ENCODE peak calls at places on chromosome 4, in four cellular contexts. U is HepG2, V is K562, Y is HCT116. N is an unnamed sample.

GRCh38 chr4:116361782-116362181 is 723.6 kb downstream of the TRAM1L1 start:
- DNase-seq in U (peak), V (no peak), Y (no peak), N (no peak)

GRCh38 chr4:153788419-153789276 is at the start of gene SFRP2:
- DNase-seq in V (no peak), U (no peak), Y (no peak), N (peak)

GRCh38 chr4:123284166-123284565 is 112.4 kb upstream of the SPRY1 start:
- DNase-seq in V (no peak), U (no peak), Y (no peak), N (peak)

GRCh38 chr4:140038031-140038533 is 115.9 kb downstream of the MAML3 start:
- DNase-seq in V (no peak), U (peak), Y (no peak), N (no peak)

GRCh38 chr4:172245493-172245892 is 432.3 kb downstream of the GALNTL6 start:
- DNase-seq in V (no peak), U (no peak), Y (no peak), N (no peak)

GRCh38 chr4:73740353-73740778 is at the start of gene CXCL8:
- DNase-seq in Y (peak), U (peak), V (peak), N (no peak)

GRCh38 chr4:48578132-48578964 is 88.3 kb downstream of the ZAR1 start:
- DNase-seq in V (peak), Y (peak), U (peak), N (peak)

GRCh38 chr4:178958725-178959440 is 1516.6 kb upstream of the AGA start:
- DNase-seq in V (no peak), U (no peak), Y (no peak), N (no peak)

GRCh38 chr4:27088491-27088890 is 227.8 kb downstream of the STIM2 start:
- DNase-seq in Y (no peak), U (no peak), V (no peak), N (no peak)

GRCh38 chr4:55635760-55636621 is at the start of gene NMU:
- DNase-seq in V (peak), Y (peak), U (peak), N (peak)

GRCh38 chr4:53273726-53274125 is 92.1 kb downstream of the SCFD2 start:
- DNase-seq in U (no peak), V (no peak), Y (no peak), N (no peak)

GRCh38 chr4:26135331-26135730 is 185.5 kb upstream of the RBPJ start:
- DNase-seq in V (no peak), U (no peak), Y (no peak), N (no peak)

GRCh38 chr4:121182296-121182695 is 18.2 kb upstream of the TNIP3 start:
- DNase-seq in U (no peak), Y (no peak), V (no peak), N (no peak)

GRCh38 chr4:56296449-56296990 is 90.8 kb downstream of the AASDH start:
- DNase-seq in U (no peak), Y (no peak), V (no peak), N (no peak)

GRCh38 chr4:67460574-67460973 is 84.7 kb downstream of the CENPC start:
- DNase-seq in U (no peak), Y (no peak), V (no peak), N (no peak)

GRCh38 chr4:154014401-154015105 is 225.7 kb upstream of the SFRP2 start:
- DNase-seq in Y (no peak), V (no peak), U (no peak), N (no peak)

GRCh38 chr4:31236635-31237173 is 516.5 kb downstream of the PCDH7 start:
- DNase-seq in U (no peak), V (no peak), Y (peak), N (no peak)

GRCh38 chr4:140740906-140741670 is 15.1 kb downstream of the TBC1D9 start:
- DNase-seq in U (no peak), Y (no peak), V (no peak), N (no peak)

GRCh38 chr4:135927651-135928050 is 1604.6 kb downstream of the PCDH18 start:
- DNase-seq in U (peak), V (no peak), Y (no peak), N (no peak)

GRCh38 chr4:143185253-143186107 is 763 bp downstream of the USP38 start:
- DNase-seq in V (peak), U (peak), Y (no peak), N (peak)

GRCh38 chr4:46937493-46937892 is 28.4 kb upstream of the COX7B2 start:
- DNase-seq in Y (no peak), V (no peak), U (no peak), N (no peak)
- TF ChIP-seq ELF1 in Y (no peak), V (no peak), U (no peak), N (no peak)

DNA sequence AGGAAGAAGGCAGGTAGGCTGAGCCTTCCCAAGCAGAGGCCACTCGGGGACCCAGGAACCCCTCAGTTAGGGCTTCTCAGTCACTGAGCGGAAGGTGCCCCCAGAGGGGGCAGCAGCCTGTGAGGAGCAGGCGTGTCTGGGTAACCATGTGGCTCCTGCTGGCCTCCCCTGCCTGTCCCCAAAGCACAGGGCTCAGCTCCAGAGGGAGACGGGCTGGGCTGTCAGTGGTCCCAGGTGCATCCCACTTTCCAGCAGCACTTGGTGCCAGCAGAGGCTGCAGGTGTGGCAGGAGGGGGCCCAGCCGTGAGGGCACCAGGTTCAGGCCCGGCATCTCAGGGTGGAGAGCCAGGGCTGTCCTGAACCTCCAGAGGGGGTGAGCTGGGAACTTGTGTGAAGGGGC is 22.7 kb downstream of the TACC3 start:
- DNase-seq in V (no peak), Y (no peak), U (no peak), N (no peak)
- H3K9ac ChIP-seq in V (no peak), Y (no peak), U (no peak), N (no peak)

DNA sequence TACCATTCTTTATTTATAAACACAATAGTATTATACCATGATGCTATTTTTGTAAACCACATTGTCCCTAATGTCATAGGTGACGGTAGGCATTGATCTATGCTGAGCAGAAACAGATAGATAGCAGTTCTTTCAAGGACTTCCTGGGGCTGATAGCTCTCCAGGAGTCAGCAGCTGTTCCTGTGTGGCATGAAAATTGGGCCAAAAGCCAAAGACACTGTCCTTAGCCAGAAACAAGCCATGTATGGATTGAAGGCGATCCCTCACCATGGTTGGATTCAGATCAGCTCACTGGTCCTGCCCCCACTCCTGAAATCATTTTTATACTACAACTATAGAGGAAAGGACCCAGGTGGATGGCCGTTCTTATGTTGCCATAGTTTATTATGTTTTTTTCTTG is 53.6 kb downstream of the DDX60 start:
- DNase-seq in V (no peak), U (no peak), Y (no peak), N (no peak)
- TF ChIP-seq ELF1 in V (no peak), U (no peak), Y (no peak), N (no peak)

DNA sequence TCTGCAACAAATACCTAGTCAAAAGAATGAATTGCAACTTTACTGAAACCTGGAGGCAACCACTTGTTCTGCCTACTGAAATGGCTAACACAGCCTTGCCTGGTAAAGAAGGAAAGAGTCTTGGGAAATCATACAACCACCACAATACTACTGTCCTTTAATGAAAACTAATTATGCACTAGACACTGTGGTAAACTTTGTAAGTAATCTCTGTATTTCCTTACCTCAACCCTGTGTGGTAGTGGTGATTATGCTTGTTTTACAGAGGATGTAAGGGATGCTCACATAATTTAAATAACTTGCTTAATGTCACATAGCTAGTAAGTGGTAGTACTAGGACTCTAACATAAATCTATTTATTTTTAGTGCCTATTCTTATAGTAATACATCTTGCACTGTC is 44.7 kb downstream of the TMEM156 start:
- DNase-seq in V (no peak), U (no peak), Y (no peak), N (no peak)
- H3K9ac ChIP-seq in V (no peak), U (no peak), Y (no peak), N (no peak)

DNA sequence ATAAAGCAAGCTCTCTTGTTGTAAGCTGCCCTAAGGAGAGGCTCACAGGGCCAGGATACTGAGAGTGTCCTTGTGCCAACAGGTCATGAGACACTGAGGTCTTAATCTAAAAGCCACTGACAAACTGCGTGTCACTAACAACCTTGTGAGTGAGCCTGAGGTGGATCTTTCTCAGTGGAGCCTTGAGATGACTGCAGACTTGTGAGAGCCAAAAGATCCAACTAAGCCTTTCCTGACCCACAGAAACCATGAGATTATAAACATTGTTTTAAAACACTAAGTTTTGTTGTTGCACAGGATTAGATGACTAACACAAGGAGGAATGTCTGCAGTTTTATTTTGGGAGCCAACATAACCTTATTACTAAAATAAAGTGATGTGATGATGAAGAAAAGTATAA is 170.5 kb downstream of the SLC39A8 start:
- DNase-seq in U (no peak), V (no peak), Y (no peak), N (no peak)
- TF ChIP-seq ELF1 in U (no peak), V (no peak), Y (no peak), N (no peak)

DNA sequence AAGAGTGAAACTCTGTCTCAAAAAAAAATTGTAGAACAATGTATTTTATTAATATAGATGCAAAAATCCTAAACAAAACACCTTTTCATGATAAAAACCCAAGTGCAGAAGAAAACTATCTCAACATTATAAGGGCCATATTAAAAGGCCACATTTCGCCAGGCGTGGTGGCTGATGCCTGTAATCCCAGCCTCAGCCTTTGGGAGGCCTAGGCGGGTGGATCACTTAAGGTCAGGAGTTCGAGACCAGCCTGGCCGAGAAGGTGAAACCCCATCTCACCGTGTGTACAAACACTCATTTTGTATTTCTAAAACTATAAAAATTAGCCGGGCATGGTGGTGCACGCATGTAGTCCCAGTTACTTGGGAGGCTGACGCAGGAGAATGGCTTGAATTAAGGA is 9.9 kb upstream of the FAM193A start:
- DNase-seq in U (no peak), Y (no peak), V (no peak), N (no peak)
- H3K9ac ChIP-seq in U (no peak), Y (no peak), V (no peak), N (no peak)

GRCh38 chr4:102684605-102685052 is 76.1 kb downstream of the MANBA start:
- DNase-seq in Y (peak), V (peak), U (no peak), N (no peak)
- TF ChIP-seq ELF1 in Y (no peak), V (no peak), U (no peak), N (no peak)

DNA sequence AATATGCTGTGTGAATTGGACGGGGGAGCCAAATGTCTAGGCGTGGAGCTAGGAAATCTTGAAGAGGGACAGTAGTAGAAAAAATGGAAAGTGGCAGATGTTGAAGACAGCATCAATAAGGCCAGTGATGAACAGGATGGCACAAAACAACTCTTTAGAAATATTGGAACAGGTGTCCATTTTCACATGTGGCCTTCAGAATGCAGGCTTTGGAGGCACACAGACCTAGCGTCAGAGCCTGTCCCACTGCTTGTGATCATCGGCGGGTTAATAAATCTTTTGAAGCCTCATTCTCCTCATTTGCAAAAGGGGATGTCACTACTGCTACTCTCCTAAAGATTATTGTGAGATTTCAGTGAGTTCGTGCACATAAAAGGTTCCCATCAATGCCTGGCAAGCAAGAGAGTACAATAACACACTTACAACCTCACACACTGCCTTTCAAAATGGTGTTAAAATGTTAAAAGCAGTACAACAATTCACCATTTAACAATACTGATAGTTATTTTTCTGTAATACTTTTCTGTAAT is 2.4 kb downstream of the PDLIM3 start:
- DNase-seq in V (no peak), U (no peak), Y (no peak), N (no peak)
- H3K9ac ChIP-seq in V (no peak), U (no peak), Y (no peak), N (no peak)

DNA sequence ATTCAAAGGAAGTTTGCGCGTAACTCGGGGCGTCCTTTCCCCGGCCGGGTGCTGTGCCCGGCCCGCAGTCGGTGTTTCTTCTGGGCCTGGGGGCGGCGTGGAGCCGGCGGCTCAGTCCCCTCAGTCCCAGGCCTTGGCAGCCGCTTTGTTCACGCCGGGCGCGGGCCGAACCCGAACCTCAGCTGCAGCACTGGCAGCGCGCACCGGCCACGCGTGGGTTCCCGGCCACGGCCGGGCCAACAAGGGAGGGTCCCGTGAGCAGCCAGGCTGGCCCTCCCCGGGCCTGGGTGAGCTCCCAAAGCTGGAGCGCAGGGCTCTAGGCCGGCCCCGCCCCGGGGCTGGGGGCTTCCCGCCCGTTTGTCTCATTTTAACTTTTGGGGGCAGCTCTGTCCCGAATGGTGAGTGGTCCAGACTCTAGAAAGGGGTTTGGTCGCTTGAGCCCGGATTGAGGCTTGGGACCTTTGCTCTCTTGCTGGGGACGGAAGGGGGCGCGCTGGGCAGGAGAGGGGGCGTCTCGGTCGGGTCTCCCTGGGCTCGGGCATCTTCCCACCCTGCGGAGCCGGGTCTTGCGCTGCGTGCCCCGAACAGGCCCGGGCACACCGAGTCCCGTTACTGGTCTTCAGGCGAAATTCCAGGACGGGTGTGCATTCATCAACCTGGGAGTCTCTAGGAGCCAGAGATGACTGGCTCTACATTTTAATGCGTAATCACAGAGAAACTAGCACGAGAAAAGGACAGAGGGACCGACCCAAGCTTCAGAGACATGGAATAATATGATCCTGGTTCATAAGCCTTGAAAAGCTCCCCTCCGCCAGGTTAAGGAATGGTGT is 177.1 kb downstream of the CBR4 start:
- DNase-seq in V (no peak), U (no peak), Y (no peak), N (peak)
- TF ChIP-seq ELF1 in V (no peak), U (no peak), Y (no peak), N (no peak)

GRCh38 chr4:6111354-6111930 is 88.9 kb downstream of the JAKMIP1 start:
- DNase-seq in V (no peak), Y (no peak), U (no peak), N (peak)

GRCh38 chr4:6113641-6114040 is 86.7 kb downstream of the JAKMIP1 start:
- DNase-seq in U (no peak), Y (no peak), V (no peak), N (no peak)

GRCh38 chr4:6109842-6110560 is 90.3 kb downstream of the JAKMIP1 start:
- DNase-seq in U (peak), V (no peak), Y (peak), N (no peak)

GRCh38 chr4:6112606-6113290 is 87.6 kb downstream of the JAKMIP1 start:
- DNase-seq in V (no peak), U (no peak), Y (no peak), N (no peak)

DNA sequence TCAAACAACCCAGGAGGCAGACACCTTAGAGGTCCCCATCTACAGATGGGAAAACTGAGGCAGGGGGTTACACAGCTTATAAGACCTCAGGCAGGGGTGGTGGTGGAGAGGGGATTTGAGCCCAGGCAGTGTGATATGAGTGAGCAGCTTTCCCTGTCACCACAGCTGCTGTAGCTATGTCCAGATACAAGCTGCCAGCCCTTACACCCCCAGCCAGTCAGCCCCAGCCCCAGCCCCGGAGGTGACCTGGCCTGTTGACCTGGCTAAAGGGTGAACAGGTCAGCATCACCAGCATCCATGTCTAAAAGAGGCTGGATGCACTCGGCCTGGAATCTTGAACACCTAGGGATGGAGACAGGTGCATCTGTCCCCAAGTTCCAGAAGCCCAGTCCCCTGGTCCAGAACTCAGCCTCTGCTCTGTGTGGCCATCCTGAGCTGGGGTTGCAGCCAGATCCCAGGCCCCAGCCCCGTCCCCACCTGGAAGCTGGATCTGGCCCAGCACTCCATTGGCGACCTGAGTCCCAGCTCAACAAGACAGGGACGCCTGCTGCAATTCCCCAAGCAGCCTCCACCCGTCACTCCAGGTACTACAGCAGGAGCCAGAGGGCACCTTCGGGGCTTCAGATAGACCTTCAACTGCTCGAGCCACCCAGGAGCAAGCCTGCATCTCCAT is 89.5 kb downstream of the JAKMIP1 start:
- DNase-seq in Y (no peak), U (no peak), V (no peak), N (no peak)
- H3K9ac ChIP-seq in Y (no peak), U (no peak), V (no peak), N (no peak)

N was measured in SK-N-SH.